ENCODE peak calls at places on chromosomes 2 and 18, in seven cellular contexts. J, L, X, V, H, E and D are unnamed samples.

GRCh38 chr2:12921321-12921720 is 204.6 kb downstream of the TRIB2 start:
- DNase-seq in J (no peak), L (no peak), X (no peak), V (no peak), H (no peak), E (no peak), D (no peak)

GRCh38 chr2:15159751-15160177 is 401.4 kb downstream of the NBAS start:
- DNase-seq in J (peak), L (no peak), X (no peak), V (no peak), H (peak), E (peak), D (no peak)

GRCh38 chr18:26911840-26912239 is 46.3 kb upstream of the AQP4 start:
- DNase-seq in J (no peak), L (no peak), X (no peak), V (no peak), H (no peak), E (no peak), D (no peak)

GRCh38 chr2:216887132-216887531 is 27.3 kb upstream of the TNP1 start:
- DNase-seq in J (no peak), L (no peak), X (no peak), V (no peak), H (no peak), E (no peak), D (no peak)

GRCh38 chr2:73133566-73134227 is 20.9 kb upstream of the RAB11FIP5 start:
- DNase-seq in J (no peak), L (no peak), X (no peak), V (no peak), H (no peak), E (no peak), D (no peak)

GRCh38 chr2:172600644-172601043 is 44.8 kb downstream of the PDK1 start:
- DNase-seq in J (no peak), L (no peak), X (no peak), V (no peak), H (no peak), E (peak), D (no peak)

GRCh38 chr2:240624011-240624949 is 1.0 kb upstream of the GPR35 start:
- DNase-seq in J (no peak), L (no peak), X (no peak), V (no peak), H (no peak), E (no peak), D (no peak)

GRCh38 chr18:38445485-38446145 is 880.0 kb upstream of the CELF4 start:
- DNase-seq in J (no peak), L (no peak), X (no peak), V (no peak), H (no peak), E (no peak), D (no peak)

GRCh38 chr2:96097951-96098823 is 18.2 kb downstream of the ADRA2B start:
- DNase-seq in J (peak), L (no peak), X (no peak), V (no peak), H (no peak), E (no peak), D (no peak)

GRCh38 chr2:17303496-17303895 is 214.7 kb downstream of the RAD51AP2 start:
- DNase-seq in J (no peak), L (no peak), X (no peak), V (no peak), H (no peak), E (no peak), D (no peak)

GRCh38 chr2:234257859-234258561 is 207.5 kb downstream of the SPP2 start:
- DNase-seq in J (peak), L (no peak), X (peak), V (no peak), H (peak), E (no peak), D (no peak)

GRCh38 chr2:10879624-10880585 is 31.8 kb upstream of the KCNF1 start:
- DNase-seq in J (no peak), L (no peak), X (no peak), V (no peak), H (no peak), E (no peak), D (no peak)

GRCh38 chr2:187581125-187581896 is 27.1 kb upstream of the TFPI start:
- DNase-seq in J (peak), L (no peak), X (no peak), V (no peak), H (peak), E (peak), D (no peak)

GRCh38 chr2:85711578-85712060 is 17.5 kb downstream of the GNLY start:
- DNase-seq in J (no peak), L (no peak), X (no peak), V (no peak), H (no peak), E (no peak), D (no peak)

GRCh38 chr2:223868005-223868404 is 30.6 kb upstream of the AP1S3 start:
- DNase-seq in J (no peak), L (no peak), X (no peak), V (no peak), H (no peak), E (no peak), D (no peak)

GRCh38 chr2:229235136-229235914 is 35.8 kb downstream of the PID1 start:
- DNase-seq in J (no peak), L (no peak), X (no peak), V (no peak), H (no peak), E (no peak), D (no peak)

GRCh38 chr2:20064421-20064820 is 13.0 kb upstream of the LAPTM4A start:
- DNase-seq in J (no peak), L (no peak), X (no peak), V (no peak), H (no peak), E (no peak), D (no peak)

GRCh38 chr18:56388571-56388970 is 249.8 kb downstream of the TXNL1 start:
- DNase-seq in J (no peak), L (no peak), X (no peak), V (no peak), H (no peak), E (no peak), D (no peak)

GRCh38 chr18:59148192-59148591 is 8.5 kb downstream of the SEC11C start:
- DNase-seq in J (no peak), L (no peak), X (no peak), V (no peak), H (no peak), E (no peak), D (no peak)

GRCh38 chr18:12911928-12912703 is 28.1 kb upstream of the PTPN2 start:
- DNase-seq in J (no peak), L (no peak), X (no peak), V (no peak), H (no peak), E (no peak), D (no peak)

GRCh38 chr2:196468394-196468793 is 171.1 kb upstream of the CCDC150 start:
- DNase-seq in J (no peak), L (no peak), X (no peak), V (no peak), H (no peak), E (no peak), D (no peak)

GRCh38 chr2:126932529-126932928 is 33.8 kb downstream of the TEX51 start:
- DNase-seq in J (no peak), L (no peak), X (no peak), V (no peak), H (no peak), E (no peak), D (no peak)

GRCh38 chr18:23573948-23574431 is 12.3 kb downstream of the NPC1 start:
- DNase-seq in J (no peak), L (no peak), X (peak), V (no peak), H (no peak), E (no peak), D (no peak)

GRCh38 chr2:181656450-181657261 is at the start of gene CERKL:
- DNase-seq in J (peak), L (peak), X (peak), V (no peak), H (no peak), E (no peak), D (peak)

GRCh38 chr2:121897335-121897970 is 142.0 kb downstream of the TSN start:
- DNase-seq in J (peak), L (peak), X (no peak), V (no peak), H (peak), E (peak), D (peak)

GRCh38 chr2:3867451-3867850 is 164.1 kb downstream of the DCDC2C start:
- DNase-seq in J (no peak), L (no peak), X (no peak), V (no peak), H (no peak), E (no peak), D (no peak)

GRCh38 chr18:62486290-62486964 is 36.4 kb upstream of the ZCCHC2 start:
- DNase-seq in J (no peak), L (no peak), X (no peak), V (no peak), H (peak), E (peak), D (no peak)

GRCh38 chr2:46954951-46955571 is 39.5 kb upstream of the MCFD2 start:
- DNase-seq in J (no peak), L (no peak), X (no peak), V (no peak), H (peak), E (peak), D (no peak)

GRCh38 chr18:55665506-55665905 is 77.5 kb upstream of the TCF4 start:
- DNase-seq in J (no peak), L (no peak), X (no peak), V (no peak), H (no peak), E (no peak), D (no peak)

GRCh38 chr2:127893033-127893432 is 7.3 kb upstream of the AMMECR1L start:
- DNase-seq in J (no peak), L (no peak), X (no peak), V (no peak), H (no peak), E (no peak), D (no peak)

GRCh38 chr2:8148260-8148880 is 533.5 kb upstream of the ID2 start:
- DNase-seq in J (no peak), L (no peak), X (no peak), V (no peak), H (no peak), E (no peak), D (no peak)

GRCh38 chr2:98389248-98389605 is 43.0 kb downstream of the CNGA3 start:
- DNase-seq in J (no peak), L (no peak), X (no peak), V (no peak), H (no peak), E (no peak), D (no peak)

GRCh38 chr2:64808736-64809135 is 155.0 kb upstream of the SERTAD2 start:
- DNase-seq in J (no peak), L (no peak), X (no peak), V (no peak), H (no peak), E (no peak), D (no peak)

GRCh38 chr18:3468066-3468705 is 18.2 kb downstream of the TGIF1 start:
- DNase-seq in J (no peak), L (no peak), X (no peak), V (no peak), H (no peak), E (no peak), D (no peak)

GRCh38 chr18:3463052-3463451 is 13.1 kb downstream of the TGIF1 start:
- DNase-seq in J (no peak), L (no peak), X (no peak), V (no peak), H (no peak), E (no peak), D (no peak)

GRCh38 chr18:3466051-3466450 is 16.1 kb downstream of the TGIF1 start:
- DNase-seq in J (no peak), L (no peak), X (no peak), V (no peak), H (no peak), E (no peak), D (no peak)

GRCh38 chr18:3468833-3469232 is 18.9 kb downstream of the TGIF1 start:
- DNase-seq in J (no peak), L (no peak), X (no peak), V (no peak), H (no peak), E (peak), D (no peak)

GRCh38 chr18:3466872-3467271 is 16.9 kb downstream of the TGIF1 start:
- DNase-seq in J (no peak), L (no peak), X (no peak), V (no peak), H (no peak), E (no peak), D (no peak)
- TF ChIP-seq TAF1 in J (no peak), L (no peak), X (no peak), V (no peak), H (no peak), E (no peak), D (no peak)

DNA sequence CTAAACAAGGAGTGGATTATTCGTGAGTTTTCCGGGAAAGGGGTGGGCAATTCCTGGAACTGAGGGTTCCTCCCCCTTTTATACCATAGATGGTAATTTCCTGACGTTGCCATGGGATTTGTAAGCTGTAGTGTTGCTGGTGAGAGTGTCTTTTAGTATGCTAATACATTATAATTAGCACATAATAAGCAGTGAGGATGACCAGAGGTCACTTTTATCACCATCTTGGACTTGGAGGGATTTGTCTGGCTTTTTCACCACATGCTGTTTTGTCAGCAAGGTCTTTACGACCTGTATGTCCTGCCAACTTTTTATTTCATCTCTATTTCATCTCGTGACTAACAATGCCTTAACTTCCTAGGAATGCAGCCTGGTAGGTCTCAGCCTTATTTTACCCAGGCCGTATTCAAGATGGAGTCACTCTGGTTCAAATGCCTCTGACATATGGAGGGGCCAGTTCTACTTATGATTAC is 124.8 kb upstream of the B3GNT2 start:
- DNase-seq in J (no peak), L (no peak), X (no peak), V (no peak), H (no peak), E (no peak), D (no peak)
- TF ChIP-seq TAF1 in J (no peak), L (no peak), X (no peak), V (no peak), H (no peak), E (no peak), D (no peak)

DNA sequence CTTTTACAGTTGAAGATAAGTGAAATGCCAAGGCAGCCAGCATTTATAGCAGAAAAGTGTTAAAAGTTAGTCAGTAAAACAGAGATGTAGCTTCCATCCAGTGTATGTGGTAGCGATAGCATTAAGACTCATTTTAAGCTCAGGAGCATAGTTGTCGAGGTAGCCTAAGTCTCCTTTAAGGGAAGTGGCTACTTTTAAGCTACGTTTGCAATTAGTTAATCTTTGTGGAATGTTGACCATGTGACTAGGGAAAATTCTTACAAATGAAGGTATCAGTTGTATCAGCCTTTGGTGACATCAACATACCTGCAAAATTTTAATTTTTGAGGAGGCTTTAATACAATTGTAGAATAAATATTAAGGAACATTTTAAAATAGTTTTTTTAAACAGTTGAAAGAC is 61.9 kb downstream of the LHCGR start:
- DNase-seq in J (no peak), L (no peak), X (no peak), V (no peak), H (no peak), E (no peak), D (no peak)
- TF ChIP-seq TAF1 in J (no peak), L (no peak), X (no peak), V (no peak), H (no peak), E (no peak), D (no peak)

DNA sequence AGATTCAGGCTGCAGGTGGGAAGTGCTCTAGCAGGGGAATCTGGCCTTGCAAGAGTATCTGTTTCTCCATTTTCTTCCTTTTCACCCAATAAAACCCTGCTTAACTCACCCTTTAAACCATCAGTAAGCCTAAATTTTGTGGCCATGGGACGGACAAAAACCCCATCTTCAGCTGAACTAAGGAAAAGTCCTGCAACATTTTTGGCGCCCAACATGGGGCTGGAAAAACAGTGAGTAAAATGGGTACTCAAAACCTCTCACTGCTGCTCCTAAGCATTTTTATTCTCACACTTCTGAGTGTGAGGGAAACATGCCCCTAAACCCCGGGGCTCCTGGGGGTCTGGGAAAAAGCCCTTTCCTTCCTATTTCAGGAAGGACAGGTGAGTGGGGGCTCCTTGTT is 414.3 kb downstream of the ZNF804A start:
- DNase-seq in J (no peak), L (no peak), X (no peak), V (no peak), H (no peak), E (no peak), D (no peak)
- TF ChIP-seq TAF1 in J (no peak), L (no peak), X (no peak), V (no peak), H (no peak), E (no peak), D (no peak)

GRCh38 chr2:129133692-129134641 is 815.3 kb upstream of the HS6ST1 start:
- DNase-seq in J (no peak), L (no peak), X (no peak), V (no peak), H (no peak), E (no peak), D (no peak)
- TF ChIP-seq TAF1 in J (no peak), L (no peak), X (no peak), V (no peak), H (no peak), E (no peak), D (no peak)

GRCh38 chr18:73782405-73782804 is 365.2 kb downstream of the FBXO15 start:
- DNase-seq in J (no peak), L (no peak), X (no peak), V (no peak), H (no peak), E (no peak), D (no peak)

GRCh38 chr18:73787316-73787715 is 360.3 kb downstream of the FBXO15 start:
- DNase-seq in J (no peak), L (no peak), X (no peak), V (no peak), H (no peak), E (no peak), D (no peak)

GRCh38 chr18:73780218-73780617 is 367.4 kb downstream of the FBXO15 start:
- DNase-seq in J (no peak), L (no peak), X (no peak), V (no peak), H (no peak), E (no peak), D (no peak)

GRCh38 chr18:73784853-73785252 is 362.8 kb downstream of the FBXO15 start:
- DNase-seq in J (no peak), L (no peak), X (no peak), V (no peak), H (no peak), E (no peak), D (no peak)

DNA sequence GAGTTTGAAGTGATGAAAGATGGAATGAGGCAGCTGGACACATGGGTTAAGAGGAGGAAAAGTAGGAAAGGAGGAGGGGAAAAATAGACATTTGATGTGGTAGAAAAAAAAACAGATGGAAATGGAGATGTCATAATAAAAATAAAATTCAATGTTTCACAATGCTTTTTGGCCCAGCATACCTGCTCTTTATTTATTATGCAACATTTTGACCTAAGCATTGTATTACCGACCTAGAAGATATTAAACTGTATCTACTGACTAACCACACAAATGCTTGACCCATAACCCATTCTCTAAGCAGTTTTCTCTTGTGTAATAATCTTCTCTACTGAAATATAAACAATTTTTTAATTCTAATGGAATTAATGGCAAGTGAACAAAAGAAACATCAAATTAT is 362.4 kb downstream of the FBXO15 start:
- DNase-seq in J (no peak), L (no peak), X (no peak), V (no peak), H (no peak), E (no peak), D (no peak)
- TF ChIP-seq TAF1 in J (no peak), L (no peak), X (no peak), V (no peak), H (no peak), E (no peak), D (no peak)

GRCh38 chr2:80462654-80463053 is 158.1 kb upstream of the LRRTM1 start:
- DNase-seq in J (no peak), L (no peak), X (no peak), V (no peak), H (no peak), E (no peak), D (no peak)
- TF ChIP-seq TAF1 in J (no peak), L (no peak), X (no peak), V (no peak), H (no peak), E (no peak), D (no peak)

GRCh38 chr2:130300970-130301348 is 41.7 kb upstream of the IMP4 start:
- DNase-seq in J (no peak), L (no peak), X (no peak), V (no peak), H (no peak), E (no peak), D (no peak)
- TF ChIP-seq TAF1 in J (no peak), L (no peak), X (no peak), V (no peak), H (no peak), E (no peak), D (no peak)

GRCh38 chr2:113198790-113199612 is 25.2 kb downstream of the PSD4 start:
- DNase-seq in J (peak), L (peak), X (peak), V (no peak), H (peak), E (peak), D (no peak)
- TF ChIP-seq TAF1 in J (no peak), L (no peak), X (no peak), V (no peak), H (peak), E (no peak), D (no peak)

GRCh38 chr2:164014068-164014577 is 278.3 kb upstream of the FIGN start:
- DNase-seq in J (no peak), L (no peak), X (no peak), V (no peak), H (no peak), E (no peak), D (no peak)
- TF ChIP-seq TAF1 in J (no peak), L (no peak), X (no peak), V (no peak), H (no peak), E (no peak), D (no peak)